ENCODE peak calls at places on chromosomes 6 and 20, in nine cellular contexts. One of them, this sample, is unnamed.

GRCh38 chr20:56689318-56689717 is 60.2 kb downstream of the TFAP2C start:
- DNase-seq in CD8-positive, alpha-beta T cell: no peak
- DNase-seq in kidney epithelial cell: no peak
- DNase-seq in HFF-Myc: peak; percentile 37
- DNase-seq in spleen: no peak
- DNase-seq in adrenal gland: no peak
- DNase-seq in fibroblast of pulmonary artery: peak; percentile 65
- DNase-seq in ascending aorta: no peak
- DNase-seq in AG04450: no peak
- DNase-seq in this sample: peak; percentile 7

GRCh38 chr6:65760285-65760684 is 53.3 kb upstream of the EYS start:
- DNase-seq in CD8-positive, alpha-beta T cell: no peak
- DNase-seq in kidney epithelial cell: no peak
- DNase-seq in HFF-Myc: no peak
- DNase-seq in spleen: no peak
- DNase-seq in adrenal gland: no peak
- DNase-seq in fibroblast of pulmonary artery: no peak
- DNase-seq in ascending aorta: no peak
- DNase-seq in AG04450: no peak
- DNase-seq in this sample: no peak

GRCh38 chr20:17227669-17228623 is 1.1 kb downstream of the PCSK2 start:
- DNase-seq in CD8-positive, alpha-beta T cell: no peak
- DNase-seq in kidney epithelial cell: no peak
- DNase-seq in HFF-Myc: no peak
- DNase-seq in spleen: no peak
- DNase-seq in adrenal gland: no peak
- DNase-seq in fibroblast of pulmonary artery: no peak
- DNase-seq in ascending aorta: no peak
- DNase-seq in AG04450: no peak
- DNase-seq in this sample: no peak

GRCh38 chr20:36676701-36677421 is 30.9 kb upstream of the SLA2 start:
- DNase-seq in CD8-positive, alpha-beta T cell: no peak
- DNase-seq in kidney epithelial cell: no peak
- DNase-seq in HFF-Myc: no peak
- DNase-seq in spleen: no peak
- DNase-seq in adrenal gland: no peak
- DNase-seq in fibroblast of pulmonary artery: no peak
- DNase-seq in ascending aorta: no peak
- DNase-seq in AG04450: no peak
- DNase-seq in this sample: no peak

GRCh38 chr6:89797317-89797716 is 22.3 kb downstream of the MDN1 start:
- DNase-seq in CD8-positive, alpha-beta T cell: no peak
- DNase-seq in kidney epithelial cell: no peak
- DNase-seq in HFF-Myc: no peak
- DNase-seq in spleen: no peak
- DNase-seq in adrenal gland: no peak
- DNase-seq in fibroblast of pulmonary artery: peak; percentile 72
- DNase-seq in ascending aorta: no peak
- DNase-seq in AG04450: peak; percentile 27
- DNase-seq in this sample: peak; percentile 95

GRCh38 chr20:38771621-38772020 is 23.4 kb downstream of the ACTR5 start:
- DNase-seq in CD8-positive, alpha-beta T cell: no peak
- DNase-seq in kidney epithelial cell: no peak
- DNase-seq in HFF-Myc: no peak
- DNase-seq in spleen: no peak
- DNase-seq in adrenal gland: no peak
- DNase-seq in fibroblast of pulmonary artery: no peak
- DNase-seq in ascending aorta: no peak
- DNase-seq in AG04450: no peak
- DNase-seq in this sample: no peak

GRCh38 chr6:6614096-6614964 is 25.8 kb downstream of the LY86 start:
- DNase-seq in CD8-positive, alpha-beta T cell: no peak
- DNase-seq in kidney epithelial cell: no peak
- DNase-seq in HFF-Myc: no peak
- DNase-seq in spleen: no peak
- DNase-seq in adrenal gland: no peak
- DNase-seq in fibroblast of pulmonary artery: peak; percentile 6
- DNase-seq in ascending aorta: no peak
- DNase-seq in AG04450: no peak
- DNase-seq in this sample: no peak

GRCh38 chr6:25608562-25609174 is 43.3 kb upstream of the SCGN start:
- DNase-seq in CD8-positive, alpha-beta T cell: no peak
- DNase-seq in kidney epithelial cell: no peak
- DNase-seq in HFF-Myc: no peak
- DNase-seq in spleen: no peak
- DNase-seq in adrenal gland: no peak
- DNase-seq in fibroblast of pulmonary artery: no peak
- DNase-seq in ascending aorta: no peak
- DNase-seq in AG04450: no peak
- DNase-seq in this sample: no peak

GRCh38 chr6:42369568-42369967 is 82.2 kb downstream of the TRERF1 start:
- DNase-seq in CD8-positive, alpha-beta T cell: no peak
- DNase-seq in kidney epithelial cell: no peak
- DNase-seq in HFF-Myc: no peak
- DNase-seq in spleen: no peak
- DNase-seq in adrenal gland: no peak
- DNase-seq in fibroblast of pulmonary artery: no peak
- DNase-seq in ascending aorta: no peak
- DNase-seq in AG04450: no peak
- DNase-seq in this sample: no peak

GRCh38 chr6:145096846-145097245 is 638.5 kb downstream of the EPM2A start:
- DNase-seq in CD8-positive, alpha-beta T cell: no peak
- DNase-seq in kidney epithelial cell: no peak
- DNase-seq in HFF-Myc: peak; percentile 16
- DNase-seq in spleen: no peak
- DNase-seq in adrenal gland: no peak
- DNase-seq in fibroblast of pulmonary artery: no peak
- DNase-seq in ascending aorta: no peak
- DNase-seq in AG04450: no peak
- DNase-seq in this sample: no peak

GRCh38 chr20:37218431-37218830 is 39.1 kb upstream of the MROH8 start:
- DNase-seq in CD8-positive, alpha-beta T cell: no peak
- DNase-seq in kidney epithelial cell: no peak
- DNase-seq in HFF-Myc: no peak
- DNase-seq in spleen: no peak
- DNase-seq in adrenal gland: no peak
- DNase-seq in fibroblast of pulmonary artery: no peak
- DNase-seq in ascending aorta: no peak
- DNase-seq in AG04450: no peak
- DNase-seq in this sample: no peak

GRCh38 chr20:46894579-46894958 is at the start of gene EYA2:
- DNase-seq in CD8-positive, alpha-beta T cell: no peak
- DNase-seq in kidney epithelial cell: no peak
- DNase-seq in HFF-Myc: no peak
- DNase-seq in spleen: no peak
- DNase-seq in adrenal gland: no peak
- DNase-seq in fibroblast of pulmonary artery: no peak
- DNase-seq in ascending aorta: no peak
- DNase-seq in AG04450: no peak
- DNase-seq in this sample: no peak

GRCh38 chr6:128112494-128112893 is 211.6 kb upstream of the THEMIS start:
- DNase-seq in CD8-positive, alpha-beta T cell: no peak
- DNase-seq in kidney epithelial cell: no peak
- DNase-seq in HFF-Myc: no peak
- DNase-seq in spleen: no peak
- DNase-seq in adrenal gland: no peak
- DNase-seq in fibroblast of pulmonary artery: no peak
- DNase-seq in ascending aorta: no peak
- DNase-seq in AG04450: no peak
- DNase-seq in this sample: peak; percentile 14
- H3K4me3 ChIP-seq in CD8-positive, alpha-beta T cell: peak overlapping the region; percentile 44
- H3K4me3 ChIP-seq in kidney epithelial cell: no peak overlapping the region
- H3K4me3 ChIP-seq in HFF-Myc: no peak overlapping the region
- H3K4me3 ChIP-seq in spleen: no peak overlapping the region
- H3K4me3 ChIP-seq in adrenal gland: peak overlapping the region; percentile 26
- H3K4me3 ChIP-seq in fibroblast of pulmonary artery: no peak overlapping the region
- H3K4me3 ChIP-seq in ascending aorta: peak overlapping the region; percentile 48
- H3K4me3 ChIP-seq in AG04450: peak overlapping the region; percentile 5
- H3K4me3 ChIP-seq in this sample: no peak overlapping the region

GRCh38 chr20:11092151-11092550 is 418.4 kb upstream of the JAG1 start:
- DNase-seq in CD8-positive, alpha-beta T cell: no peak
- DNase-seq in kidney epithelial cell: no peak
- DNase-seq in HFF-Myc: no peak
- DNase-seq in spleen: no peak
- DNase-seq in adrenal gland: no peak
- DNase-seq in fibroblast of pulmonary artery: no peak
- DNase-seq in ascending aorta: no peak
- DNase-seq in AG04450: no peak
- DNase-seq in this sample: no peak
- TF ChIP-seq CTCF in CD8-positive, alpha-beta T cell: no peak
- TF ChIP-seq CTCF in kidney epithelial cell: no peak
- TF ChIP-seq CTCF in HFF-Myc: no peak
- TF ChIP-seq CTCF in spleen: no peak
- TF ChIP-seq CTCF in adrenal gland: no peak
- TF ChIP-seq CTCF in fibroblast of pulmonary artery: no peak
- TF ChIP-seq CTCF in ascending aorta: no peak
- TF ChIP-seq CTCF in AG04450: no peak
- TF ChIP-seq CTCF in this sample: no peak

GRCh38 chr20:33848391-33848790 is 37.2 kb downstream of the CHMP4B start:
- DNase-seq in CD8-positive, alpha-beta T cell: no peak
- DNase-seq in kidney epithelial cell: no peak
- DNase-seq in HFF-Myc: no peak
- DNase-seq in spleen: no peak
- DNase-seq in adrenal gland: no peak
- DNase-seq in fibroblast of pulmonary artery: no peak
- DNase-seq in ascending aorta: no peak
- DNase-seq in AG04450: no peak
- DNase-seq in this sample: no peak

GRCh38 chr20:33843854-33844253 is 32.7 kb downstream of the CHMP4B start:
- DNase-seq in CD8-positive, alpha-beta T cell: no peak
- DNase-seq in kidney epithelial cell: no peak
- DNase-seq in HFF-Myc: no peak
- DNase-seq in spleen: no peak
- DNase-seq in adrenal gland: no peak
- DNase-seq in fibroblast of pulmonary artery: no peak
- DNase-seq in ascending aorta: no peak
- DNase-seq in AG04450: no peak
- DNase-seq in this sample: no peak

GRCh38 chr20:33842346-33842745 is 31.2 kb downstream of the CHMP4B start:
- DNase-seq in CD8-positive, alpha-beta T cell: no peak
- DNase-seq in kidney epithelial cell: no peak
- DNase-seq in HFF-Myc: no peak
- DNase-seq in spleen: no peak
- DNase-seq in adrenal gland: no peak
- DNase-seq in fibroblast of pulmonary artery: no peak
- DNase-seq in ascending aorta: no peak
- DNase-seq in AG04450: no peak
- DNase-seq in this sample: no peak

GRCh38 chr20:33850159-33850558 is 39.0 kb downstream of the CHMP4B start:
- DNase-seq in CD8-positive, alpha-beta T cell: no peak
- DNase-seq in kidney epithelial cell: no peak
- DNase-seq in HFF-Myc: no peak
- DNase-seq in spleen: no peak
- DNase-seq in adrenal gland: no peak
- DNase-seq in fibroblast of pulmonary artery: no peak
- DNase-seq in ascending aorta: no peak
- DNase-seq in AG04450: no peak
- DNase-seq in this sample: no peak

GRCh38 chr20:33846291-33846916 is 35.3 kb downstream of the CHMP4B start:
- DNase-seq in CD8-positive, alpha-beta T cell: no peak
- DNase-seq in kidney epithelial cell: no peak
- DNase-seq in HFF-Myc: peak; percentile 48
- DNase-seq in spleen: no peak
- DNase-seq in adrenal gland: no peak
- DNase-seq in fibroblast of pulmonary artery: peak; percentile 89
- DNase-seq in ascending aorta: no peak
- DNase-seq in AG04450: no peak
- DNase-seq in this sample: peak; percentile 55
- H3K4me3 ChIP-seq in CD8-positive, alpha-beta T cell: no peak overlapping the region
- H3K4me3 ChIP-seq in kidney epithelial cell: no peak overlapping the region
- H3K4me3 ChIP-seq in HFF-Myc: no peak overlapping the region
- H3K4me3 ChIP-seq in spleen: no peak overlapping the region
- H3K4me3 ChIP-seq in adrenal gland: no peak overlapping the region
- H3K4me3 ChIP-seq in fibroblast of pulmonary artery: no peak overlapping the region
- H3K4me3 ChIP-seq in ascending aorta: no peak overlapping the region
- H3K4me3 ChIP-seq in AG04450: no peak overlapping the region
- H3K4me3 ChIP-seq in this sample: no peak overlapping the region

GRCh38 chr6:10413850-10414765 is 766 bp downstream of the TFAP2A start:
- DNase-seq in CD8-positive, alpha-beta T cell: no peak
- DNase-seq in kidney epithelial cell: no peak
- DNase-seq in HFF-Myc: no peak
- DNase-seq in spleen: no peak
- DNase-seq in adrenal gland: no peak
- DNase-seq in fibroblast of pulmonary artery: peak; percentile 32
- DNase-seq in ascending aorta: no peak
- DNase-seq in AG04450: no peak
- DNase-seq in this sample: no peak
- TF ChIP-seq CTCF in CD8-positive, alpha-beta T cell: no peak
- TF ChIP-seq CTCF in kidney epithelial cell: peak; percentile 1
- TF ChIP-seq CTCF in HFF-Myc: peak; percentile 39
- TF ChIP-seq CTCF in spleen: no peak
- TF ChIP-seq CTCF in adrenal gland: no peak
- TF ChIP-seq CTCF in fibroblast of pulmonary artery: peak; percentile 7
- TF ChIP-seq CTCF in ascending aorta: no peak
- TF ChIP-seq CTCF in AG04450: no peak
- TF ChIP-seq CTCF in this sample: no peak

DNA sequence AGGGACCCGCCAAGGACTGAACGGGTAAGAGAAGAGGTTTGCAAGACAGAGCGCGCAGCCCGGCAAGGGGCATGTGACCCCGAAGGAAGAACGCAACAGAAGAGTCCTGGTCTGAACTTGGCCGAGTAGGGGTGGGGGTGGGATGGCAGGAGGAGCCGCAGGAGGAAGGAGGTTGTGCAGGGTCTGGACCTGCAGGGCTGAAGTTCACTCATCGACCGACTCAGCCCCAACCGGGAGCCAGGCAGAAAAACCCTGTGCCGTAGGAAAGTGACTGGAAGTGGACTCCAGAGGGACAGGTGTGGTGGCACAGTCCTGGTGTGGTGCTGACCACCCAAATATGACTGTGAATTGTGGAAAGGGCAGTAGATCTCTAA is 15.2 kb downstream of the ADISSP start:
- DNase-seq in CD8-positive, alpha-beta T cell: no peak
- DNase-seq in kidney epithelial cell: no peak
- DNase-seq in HFF-Myc: no peak
- DNase-seq in spleen: no peak
- DNase-seq in adrenal gland: no peak
- DNase-seq in fibroblast of pulmonary artery: no peak
- DNase-seq in ascending aorta: no peak
- DNase-seq in AG04450: no peak
- DNase-seq in this sample: no peak
- H3K4me3 ChIP-seq in CD8-positive, alpha-beta T cell: peak overlapping the region; percentile 28
- H3K4me3 ChIP-seq in kidney epithelial cell: no peak overlapping the region
- H3K4me3 ChIP-seq in HFF-Myc: no peak overlapping the region
- H3K4me3 ChIP-seq in spleen: peak overlapping the region; percentile 30
- H3K4me3 ChIP-seq in adrenal gland: peak overlapping the region; percentile 44
- H3K4me3 ChIP-seq in fibroblast of pulmonary artery: no peak overlapping the region
- H3K4me3 ChIP-seq in ascending aorta: peak overlapping the region; percentile 68
- H3K4me3 ChIP-seq in AG04450: no peak overlapping the region
- H3K4me3 ChIP-seq in this sample: no peak overlapping the region

DNA sequence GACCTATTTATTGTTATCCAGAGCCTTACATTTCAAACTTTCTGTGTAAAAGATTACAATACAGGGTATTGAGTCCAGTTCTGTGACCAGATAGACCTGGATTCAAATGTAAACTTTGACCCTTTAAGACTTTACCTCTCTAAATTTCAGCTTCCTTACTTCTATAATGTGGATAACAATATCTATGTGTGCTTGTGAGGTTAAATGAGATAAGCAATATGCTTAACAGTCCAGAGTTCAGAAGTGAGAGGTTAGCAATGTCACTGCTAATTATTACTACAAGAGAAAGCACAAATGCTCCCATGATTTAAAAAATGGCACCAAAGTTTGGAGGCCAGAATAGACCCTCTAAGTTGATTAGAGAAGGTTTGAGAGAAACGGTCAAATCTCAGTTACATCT is 27.5 kb downstream of the EPB41L2 start:
- DNase-seq in CD8-positive, alpha-beta T cell: no peak
- DNase-seq in kidney epithelial cell: no peak
- DNase-seq in HFF-Myc: no peak
- DNase-seq in spleen: no peak
- DNase-seq in adrenal gland: no peak
- DNase-seq in fibroblast of pulmonary artery: no peak
- DNase-seq in ascending aorta: no peak
- DNase-seq in AG04450: no peak
- DNase-seq in this sample: no peak
- TF ChIP-seq CTCF in CD8-positive, alpha-beta T cell: no peak
- TF ChIP-seq CTCF in kidney epithelial cell: no peak
- TF ChIP-seq CTCF in HFF-Myc: no peak
- TF ChIP-seq CTCF in spleen: no peak
- TF ChIP-seq CTCF in adrenal gland: no peak
- TF ChIP-seq CTCF in fibroblast of pulmonary artery: no peak
- TF ChIP-seq CTCF in ascending aorta: no peak
- TF ChIP-seq CTCF in AG04450: no peak
- TF ChIP-seq CTCF in this sample: no peak